ENCODE peak calls at places on chromosome 1, in six cellular contexts. X is testis, Y is NCI-H1092 treated with DMSO at 0.1 percent for 48 hours, L is erythroblast, T is psoas muscle, A is HTR-8/SVneo. Q is an unnamed sample.
A peak's percentile ranks its signal among the peaks of the same experiment; 100 is the strongest.

GRCh38 chr1:90574692-90575370 is 142.3 kb downstream of the BARHL2 start:
- DNase-seq in X (no peak), Y (no peak), L (no peak), T (no peak), A (no peak), Q (no peak)

GRCh38 chr1:150928286-150928685 is 2.1 kb downstream of the SETDB1 start:
- DNase-seq in X (no peak), Y (no peak), L (no peak), T (no peak), A (no peak), Q (no peak)

GRCh38 chr1:116911166-116911553 is 1.4 kb downstream of the PTGFRN start:
- DNase-seq in X (no peak), Y (no peak), L (no peak), T (no peak), A (no peak), Q (peak; percentile 44)

GRCh38 chr1:41902125-41902524 is 16.6 kb downstream of the HIVEP3 start:
- DNase-seq in X (no peak), Y (no peak), L (no peak), T (peak; percentile 29), A (peak; percentile 76), Q (no peak)

GRCh38 chr1:101331794-101332193 is 95.0 kb downstream of the S1PR1 start:
- DNase-seq in X (no peak), Y (no peak), L (no peak), T (no peak), A (no peak), Q (no peak)

GRCh38 chr1:146013566-146013937 is 8.0 kb downstream of the HJV start:
- DNase-seq in X (no peak), Y (no peak), L (no peak), T (no peak), A (no peak), Q (no peak)

GRCh38 chr1:222413436-222413835 is 134.5 kb downstream of the HHIPL2 start:
- DNase-seq in X (no peak), Y (no peak), L (no peak), T (no peak), A (no peak), Q (peak; percentile 59)

GRCh38 chr1:219476116-219476515 is 136.8 kb downstream of the ZC3H11B start:
- DNase-seq in X (no peak), Y (no peak), L (no peak), T (no peak), A (no peak), Q (no peak)

GRCh38 chr1:226702318-226702956 is 36.6 kb downstream of the ITPKB start:
- DNase-seq in X (no peak), Y (peak; percentile 5), L (peak; percentile 26), T (no peak), A (no peak), Q (peak; percentile 65)

GRCh38 chr1:180610556-180611015 is 21.2 kb upstream of the XPR1 start:
- DNase-seq in X (no peak), Y (no peak), L (peak; percentile 51), T (no peak), A (no peak), Q (no peak)

GRCh38 chr1:31084782-31085569 is 19.5 kb upstream of the PUM1 start:
- DNase-seq in X (no peak), Y (no peak), L (peak; percentile 9), T (no peak), A (no peak), Q (no peak)

GRCh38 chr1:209248649-209249279 is 334.8 kb upstream of the CAMK1G start:
- DNase-seq in X (peak; percentile 85), Y (peak; percentile 81), L (peak; percentile 67), T (no peak), A (peak; percentile 67), Q (peak; percentile 75)

GRCh38 chr1:233088613-233089012 is 138.2 kb downstream of the NTPCR start:
- DNase-seq in X (no peak), Y (no peak), L (no peak), T (no peak), A (no peak), Q (no peak)

GRCh38 chr1:219669556-219669955 is 56.7 kb upstream of the ZC3H11B start:
- DNase-seq in X (no peak), Y (no peak), L (no peak), T (no peak), A (no peak), Q (no peak)

GRCh38 chr1:37948841-37949240 is 2.0 kb upstream of the INPP5B start:
- DNase-seq in X (no peak), Y (no peak), L (no peak), T (no peak), A (no peak), Q (no peak)

GRCh38 chr1:65558215-65558614 is 137.7 kb downstream of the LEPR start:
- DNase-seq in X (no peak), Y (no peak), L (peak; percentile 37), T (no peak), A (no peak), Q (no peak)

GRCh38 chr1:46489169-46489637 is 433 bp upstream of the DMBX1 start:
- DNase-seq in X (no peak), Y (no peak), L (no peak), T (no peak), A (no peak), Q (peak; percentile 27)

GRCh38 chr1:162016616-162017015 is 7.1 kb downstream of the OLFML2B start:
- DNase-seq in X (no peak), Y (no peak), L (no peak), T (no peak), A (no peak), Q (no peak)

GRCh38 chr1:25096307-25097150 is 135.8 kb downstream of the SYF2 start:
- DNase-seq in X (no peak), Y (no peak), L (no peak), T (no peak), A (no peak), Q (no peak)

GRCh38 chr1:47963568-47963973 is 33.6 kb downstream of the TRABD2B start:
- DNase-seq in X (peak; percentile 44), Y (no peak), L (no peak), T (no peak), A (no peak), Q (no peak)

GRCh38 chr1:32255072-32256071 is 4.3 kb downstream of the LCK start:
- DNase-seq in X (no peak), Y (no peak), L (no peak), T (no peak), A (no peak), Q (no peak)

GRCh38 chr1:197774691-197775281 is 494 bp downstream of the DENND1B start:
- DNase-seq in X (peak; percentile 61), Y (peak; percentile 14), L (peak; percentile 82), T (peak; percentile 57), A (peak; percentile 28), Q (peak; percentile 85)

GRCh38 chr1:101407505-101408211 is 170.8 kb downstream of the S1PR1 start:
- DNase-seq in X (no peak), Y (no peak), L (no peak), T (no peak), A (no peak), Q (no peak)

GRCh38 chr1:55213885-55214213 is 1.3 kb downstream of the USP24 start:
- DNase-seq in X (no peak), Y (no peak), L (no peak), T (no peak), A (no peak), Q (no peak)

GRCh38 chr1:55375617-55376258 is 160.6 kb upstream of the USP24 start:
- DNase-seq in X (peak; percentile 59), Y (peak; percentile 23), L (peak; percentile 73), T (no peak), A (peak; percentile 36), Q (peak; percentile 29)

GRCh38 chr1:88800382-88801051 is 90.8 kb downstream of the GTF2B start:
- DNase-seq in X (no peak), Y (no peak), L (peak; percentile 75), T (no peak), A (peak; percentile 8), Q (no peak)